ENCODE peak calls at places on chromosomes 7 and 10, in nine cellular contexts. Z, B, R, O, W, V, X, M and L are unnamed samples.

GRCh38 chr10:21532694-21533576 is 1.1 kb upstream of the MLLT10 start:
- ATAC-seq in W (no peak), O (no peak), B (peak; percentile 28), Z (no peak), X (peak; percentile 4), R (no peak), V (no peak), M (no peak), L (no peak)

GRCh38 chr7:116216956-116217570 is 6.7 kb downstream of the TES start:
- ATAC-seq in R (peak; percentile 20), O (peak; percentile 14), M (no peak), V (no peak), Z (peak; percentile 40), W (no peak), B (no peak), X (peak; percentile 28), L (no peak)

GRCh38 chr7:125253454-125254182 is 324.0 kb upstream of the POT1 start:
- ATAC-seq in V (no peak), B (no peak), R (no peak), M (no peak), X (peak; percentile 76), W (no peak), Z (no peak), O (peak; percentile 38), L (no peak)

GRCh38 chr10:83801983-83802382 is 337.3 kb upstream of the GHITM start:
- ATAC-seq in O (no peak), V (no peak), B (no peak), Z (peak; percentile 36), W (no peak), X (no peak), R (no peak), M (no peak), L (no peak)

GRCh38 chr7:99366646-99367045 is 7.9 kb upstream of the ARPC1B start:
- ATAC-seq in R (no peak), Z (no peak), M (no peak), O (no peak), B (peak; percentile 8), V (no peak), W (no peak), X (no peak), L (no peak)

GRCh38 chr10:113641702-113642101 is 22.1 kb downstream of the NRAP start:
- ATAC-seq in B (no peak), R (no peak), O (no peak), M (no peak), Z (no peak), W (peak; percentile 20), X (no peak), V (no peak), L (no peak)

GRCh38 chr10:14603539-14604102 is 171.1 kb downstream of the FAM107B start:
- ATAC-seq in W (peak; percentile 13), R (no peak), X (no peak), V (peak; percentile 49), M (peak; percentile 42), O (peak; percentile 43), B (no peak), Z (peak; percentile 4), L (peak; percentile 35)

GRCh38 chr7:24133691-24134090 is 150.3 kb upstream of the NPY start:
- ATAC-seq in Z (no peak), V (no peak), W (no peak), R (no peak), M (no peak), B (no peak), O (no peak), X (peak; percentile 72), L (no peak)

GRCh38 chr10:129837909-129838582 is 126.0 kb downstream of the EBF3 start:
- ATAC-seq in Z (no peak), R (no peak), W (no peak), X (no peak), M (no peak), O (no peak), V (no peak), B (no peak), L (no peak)

GRCh38 chr7:30921951-30922401 is 10.3 kb downstream of the AQP1 start:
- ATAC-seq in O (no peak), Z (peak; percentile 4), B (no peak), X (no peak), W (no peak), V (no peak), M (no peak), R (no peak), L (no peak)

GRCh38 chr10:128885573-128886555 is 581.2 kb upstream of the MGMT start:
- ATAC-seq in R (no peak), O (no peak), V (no peak), X (no peak), M (no peak), B (no peak), W (no peak), Z (no peak), L (no peak)

GRCh38 chr10:86899670-86900276 is 57.6 kb downstream of the MMRN2 start:
- ATAC-seq in B (peak; percentile 88), Z (peak; percentile 91), M (peak; percentile 81), R (peak; percentile 90), O (peak; percentile 64), W (peak; percentile 80), X (peak; percentile 79), V (peak; percentile 77), L (no peak)

GRCh38 chr7:77799078-77799964 is 748 bp downstream of the PHTF2 start:
- ATAC-seq in B (peak; percentile 35), R (peak; percentile 25), Z (no peak), M (peak; percentile 1), V (peak; percentile 11), X (peak; percentile 6), W (peak; percentile 72), O (no peak), L (no peak)

GRCh38 chr7:36806897-36807296 is 82.6 kb upstream of the AOAH start:
- ATAC-seq in W (no peak), O (no peak), B (no peak), R (no peak), M (no peak), V (no peak), X (no peak), Z (no peak), L (no peak)

GRCh38 chr7:54841772-54842707 is 83.0 kb upstream of the SEC61G start:
- ATAC-seq in O (peak; percentile 53), Z (peak; percentile 91), X (peak; percentile 71), M (peak; percentile 60), W (no peak), B (peak; percentile 78), V (peak; percentile 86), R (peak; percentile 52), L (no peak)

GRCh38 chr10:11097686-11098085 is 80.0 kb downstream of the CELF2 start:
- ATAC-seq in O (no peak), B (no peak), M (no peak), R (no peak), W (no peak), Z (peak; percentile 25), X (peak; percentile 92), V (no peak), L (no peak)

GRCh38 chr10:71257292-71257997 is 45.1 kb downstream of the UNC5B start:
- ATAC-seq in W (no peak), R (no peak), O (no peak), B (no peak), X (no peak), Z (no peak), V (no peak), M (no peak), L (no peak)

GRCh38 chr7:2326960-2327359 is 12.7 kb upstream of the SNX8 start:
- ATAC-seq in Z (peak; percentile 37), O (no peak), M (no peak), V (no peak), R (no peak), W (no peak), B (no peak), X (no peak), L (peak; percentile 34)

GRCh38 chr7:23893942-23894890 is 184.2 kb downstream of the STK31 start:
- ATAC-seq in W (no peak), O (no peak), Z (no peak), M (no peak), B (no peak), R (no peak), X (peak; percentile 65), V (no peak), L (no peak)

DNA sequence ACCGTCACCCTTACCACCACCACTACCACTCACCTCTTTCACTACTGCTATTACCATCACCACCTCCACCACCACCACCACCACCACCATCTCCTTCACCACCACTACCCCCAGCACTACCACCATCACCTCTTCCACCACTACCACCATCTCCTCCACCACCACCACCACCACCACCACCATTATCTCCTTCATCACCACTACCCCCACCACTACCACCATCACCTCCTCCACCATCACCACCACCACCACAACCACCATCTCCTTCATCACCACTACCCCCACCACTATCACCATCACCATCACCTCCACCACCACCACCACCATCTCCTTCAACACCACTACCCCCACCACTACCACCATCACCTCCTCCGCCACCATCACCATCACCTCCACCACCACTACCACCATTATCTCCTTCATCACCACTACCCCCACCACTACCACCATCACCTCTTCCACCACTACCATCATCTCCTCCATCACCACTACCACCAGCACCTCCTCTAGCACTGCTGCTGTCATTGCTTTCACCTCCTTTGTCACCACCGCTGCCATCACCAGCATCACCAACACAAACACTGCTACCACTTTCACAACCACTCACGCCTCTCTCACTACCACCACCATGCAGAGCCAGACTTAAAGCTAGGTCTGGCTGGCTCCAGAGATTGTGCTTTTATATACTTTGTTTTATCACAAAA is 109.3 kb downstream of the ICA1 start:
- ATAC-seq in Z (peak; percentile 24), W (no peak), M (no peak), O (peak; percentile 42), R (no peak), B (no peak), V (no peak), X (no peak), L (peak; percentile 43)
- H3K4me1 ChIP-seq in Z (peaks cover 38% of the 10 kb centered on the region), W (no peaks in the 10 kb centered on the region), M (no peaks in the 10 kb centered on the region), O (no peaks in the 10 kb centered on the region), R (no peaks in the 10 kb centered on the region), B (no peaks in the 10 kb centered on the region), V (no peaks in the 10 kb centered on the region), X (peaks cover 7% of the 10 kb centered on the region), L (no peaks in the 10 kb centered on the region)

GRCh38 chr7:12423355-12423994 is 19.8 kb upstream of the VWDE start:
- ATAC-seq in V (no peak), X (no peak), B (peak; percentile 48), M (no peak), O (no peak), W (no peak), Z (no peak), R (peak; percentile 60), L (no peak)
- H3K4me3 ChIP-seq in V (no peak overlapping the region), X (no peak overlapping the region), B (no peak overlapping the region), M (no peak overlapping the region), O (no peak overlapping the region), W (no peak overlapping the region), Z (no peak overlapping the region), R (no peak overlapping the region), L (no peak overlapping the region)

GRCh38 chr10:6179078-6179477 is 23.7 kb upstream of the PFKFB3 start:
- ATAC-seq in X (no peak), V (no peak), M (no peak), R (no peak), O (no peak), Z (no peak), W (no peak), B (no peak), L (no peak)
- TF ChIP-seq POLR2A in X (no peak), V (no peak), M (no peak), R (no peak), O (no peak), Z (no peak), W (no peak), B (no peak), L (no peak)

DNA sequence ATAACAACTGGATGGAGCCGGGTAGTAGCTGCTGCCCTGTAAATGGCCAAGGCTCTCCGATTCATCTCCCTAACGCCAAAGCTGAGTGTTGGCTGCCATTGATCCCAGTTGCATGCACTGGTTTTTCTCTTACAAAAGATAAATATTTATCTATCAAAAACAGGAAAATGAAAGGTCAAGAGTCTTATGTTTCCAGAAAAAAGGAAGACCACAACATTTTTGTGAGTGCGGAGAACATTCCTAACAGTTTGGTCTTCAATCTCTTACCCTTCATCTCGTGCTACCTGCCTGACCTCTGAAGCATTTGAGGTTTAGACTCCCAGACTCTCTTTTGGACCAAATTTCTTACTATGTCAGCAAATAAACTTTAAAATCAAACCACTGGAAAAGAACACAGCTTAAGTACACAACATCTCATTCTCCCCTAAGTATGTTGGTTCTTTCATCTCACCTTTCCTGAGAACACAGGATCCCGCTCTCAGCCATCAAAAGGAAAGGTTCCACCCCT is 61.6 kb downstream of the SORBS1 start:
- ATAC-seq in X (no peak), W (no peak), O (no peak), R (no peak), Z (peak; percentile 49), B (no peak), V (no peak), M (no peak), L (no peak)
- H3K4me1 ChIP-seq in X (no peaks in the 10 kb centered on the region), W (peaks cover 48% of the 10 kb centered on the region), O (peaks cover 38% of the 10 kb centered on the region), R (no peaks in the 10 kb centered on the region), Z (peaks cover 61% of the 10 kb centered on the region), B (peaks cover 53% of the 10 kb centered on the region), V (peaks cover 66% of the 10 kb centered on the region), M (no peaks in the 10 kb centered on the region), L (peaks cover 12% of the 10 kb centered on the region)